ENCODE peak calls at places on chromosomes 3 and 15, in eight cellular contexts. J, L, W, F, U, Y, S and N are unnamed samples.

GRCh38 chr3:95899494-95899893 is 914.9 kb upstream of the EPHA6 start:
- ATAC-seq in J (no peak), L (no peak), W (no peak), F (no peak), U (no peak), Y (no peak), S (no peak), N (no peak)

GRCh38 chr3:32956750-32957570 is 5.5 kb downstream of the CCR4 start:
- ATAC-seq in J (no peak), L (no peak), W (no peak), F (no peak), U (no peak), Y (no peak), S (no peak), N (no peak)

GRCh38 chr3:149368201-149368849 is 9.1 kb downstream of the TM4SF1 start:
- ATAC-seq in J (peak), L (no peak), W (no peak), F (no peak), U (no peak), Y (no peak), S (no peak), N (no peak)

GRCh38 chr3:30611613-30612421 is 5.4 kb downstream of the TGFBR2 start:
- ATAC-seq in J (peak), L (peak), W (no peak), F (no peak), U (no peak), Y (no peak), S (no peak), N (no peak)

GRCh38 chr15:22956257-22956979 is 23.8 kb downstream of the CYFIP1 start:
- ATAC-seq in J (no peak), L (no peak), W (peak), F (no peak), U (peak), Y (no peak), S (no peak), N (no peak)

GRCh38 chr3:103052236-103052830 is 617.5 kb downstream of the ZPLD1 start:
- ATAC-seq in J (peak), L (no peak), W (peak), F (no peak), U (peak), Y (no peak), S (no peak), N (no peak)

GRCh38 chr3:9769426-9770275 is at the start of gene CAMK1:
- ATAC-seq in J (peak), L (peak), W (peak), F (peak), U (peak), Y (peak), S (peak), N (peak)

GRCh38 chr3:112531358-112531781 is 30.4 kb downstream of the ATG3 start:
- ATAC-seq in J (no peak), L (no peak), W (no peak), F (no peak), U (no peak), Y (no peak), S (no peak), N (no peak)

GRCh38 chr3:37891227-37891626 is 29.5 kb downstream of the CTDSPL start:
- ATAC-seq in J (no peak), L (no peak), W (no peak), F (peak), U (peak), Y (no peak), S (no peak), N (no peak)